ENCODE peak calls at places on chromosomes 7 and 10, in five cellular contexts. O is GM10248, U is NCI-H1417, K is iPS-NIHi11, S is PC-9. Z is an unnamed sample.

GRCh38 chr10:125144693-125145623 is 15.4 kb downstream of the CTBP2 start:
- DNase-seq in K (peak; percentile 69), O (peak; percentile 52), U (peak; percentile 48), S (no peak), Z (no peak)

GRCh38 chr10:112985701-112986510 is 35.9 kb downstream of the TCF7L2 start:
- DNase-seq in O (no peak), U (no peak), K (no peak), S (no peak), Z (no peak)

GRCh38 chr7:32048970-32049369 is 21.2 kb downstream of the PDE1C start:
- DNase-seq in K (no peak), O (no peak), U (no peak), S (no peak), Z (no peak)

GRCh38 chr10:102795453-102796406 is 41.5 kb downstream of the CYP17A1 start:
- DNase-seq in O (no peak), K (no peak), S (no peak), U (no peak), Z (no peak)

GRCh38 chr10:132148261-132149251 is 38.2 kb upstream of the DPYSL4 start:
- DNase-seq in O (no peak), S (no peak), K (no peak), U (no peak), Z (no peak)

GRCh38 chr7:81416648-81417047 is 353.2 kb downstream of the HGF start:
- DNase-seq in O (no peak), K (no peak), U (no peak), S (no peak), Z (no peak)

GRCh38 chr7:69109131-69109740 is 489.0 kb upstream of the AUTS2 start:
- DNase-seq in U (no peak), S (no peak), K (no peak), O (no peak), Z (peak; percentile 9)

GRCh38 chr7:135728136-135728669 is at the start of gene SLC13A4:
- DNase-seq in O (no peak), S (no peak), K (peak; percentile 89), U (no peak), Z (no peak)

GRCh38 chr10:71431216-71431944 is 34.7 kb downstream of the CDH23 start:
- DNase-seq in U (peak; percentile 4), S (no peak), K (no peak), O (no peak), Z (no peak)

GRCh38 chr10:15325243-15326002 is 45.7 kb downstream of the FAM171A1 start:
- DNase-seq in O (no peak), K (no peak), U (no peak), S (no peak), Z (peak; percentile 13)

GRCh38 chr10:75709245-75709644 is 277.8 kb downstream of the LRMDA start:
- DNase-seq in S (no peak), K (no peak), U (no peak), O (no peak), Z (no peak)

GRCh38 chr10:98391065-98391464 is 23.9 kb downstream of the PYROXD2 start:
- DNase-seq in S (no peak), O (no peak), U (no peak), K (no peak), Z (no peak)

GRCh38 chr7:101518348-101518747 is 110.7 kb downstream of the MYL10 start:
- DNase-seq in U (no peak), S (no peak), O (no peak), K (no peak), Z (no peak)

GRCh38 chr10:83680470-83680891 is 458.8 kb upstream of the GHITM start:
- DNase-seq in O (peak; percentile 78), S (no peak), U (peak; percentile 4), K (no peak), Z (no peak)

GRCh38 chr10:3740157-3740871 is 44.7 kb downstream of the KLF6 start:
- DNase-seq in O (no peak), K (no peak), S (peak; percentile 97), U (no peak), Z (peak; percentile 83)

GRCh38 chr10:109835257-109835656 is 88.1 kb downstream of the XPNPEP1 start:
- DNase-seq in S (no peak), O (no peak), U (no peak), K (no peak), Z (no peak)

GRCh38 chr10:8013619-8014018 is 40.9 kb upstream of the GATA3 start:
- DNase-seq in S (no peak), U (no peak), O (no peak), K (no peak), Z (no peak)

GRCh38 chr7:51079494-51079893 is 237.1 kb downstream of the COBL start:
- DNase-seq in S (no peak), U (no peak), K (no peak), O (no peak), Z (no peak)

GRCh38 chr10:114413398-114413797 is 9.1 kb upstream of the AFAP1L2 start:
- DNase-seq in K (peak; percentile 61), U (no peak), S (peak; percentile 86), O (no peak), Z (no peak)

GRCh38 chr10:132130286-132131265 is 56.2 kb upstream of the DPYSL4 start:
- DNase-seq in K (no peak), U (no peak), S (no peak), O (no peak), Z (no peak)

GRCh38 chr10:13989616-13990015 is 341.1 kb downstream of the FRMD4A start:
- DNase-seq in U (no peak), O (no peak), K (no peak), S (no peak), Z (no peak)

GRCh38 chr10:49538381-49539319 is at the start of gene ERCC6:
- DNase-seq in K (peak; percentile 99), U (peak; percentile 96), O (peak; percentile 98), S (peak; percentile 97), Z (peak; percentile 91)

GRCh38 chr7:33904680-33905388 is 505 bp upstream of the BMPER start:
- DNase-seq in O (peak; percentile 33), U (peak; percentile 79), K (peak; percentile 51), S (no peak), Z (no peak)

GRCh38 chr7:3106353-3106752 is 62.7 kb upstream of the CARD11 start:
- DNase-seq in U (no peak), O (no peak), S (peak; percentile 39), K (no peak), Z (no peak)

GRCh38 chr10:48659790-48660189 is 24.9 kb upstream of the WDFY4 start:
- DNase-seq in S (no peak), U (peak; percentile 51), O (peak; percentile 48), K (no peak), Z (no peak)

GRCh38 chr7:77525231-77525630 is 11.9 kb upstream of the PTPN12 start:
- DNase-seq in K (no peak), U (no peak), S (no peak), O (no peak), Z (no peak)

GRCh38 chr7:155532792-155533119 is 13.6 kb downstream of the CNPY1 start:
- DNase-seq in K (no peak), O (no peak), U (no peak), S (no peak), Z (no peak)

Z was measured in keratinocyte.